ENCODE peak calls at places on chromosomes 3 and 15, in ten cellular contexts. One of them, this sample, is unnamed. For H3K9me3, the result is how much of the 10 kb centered on the place peaks cover.

GRCh38 chr3:149971403-149972075 is 844 bp upstream of the PFN2 start:
- DNase-seq in endodermal cell: peak
- DNase-seq in H9: peak
- DNase-seq in GM12878: no peak
- DNase-seq in tibial nerve: peak
- DNase-seq in aorta: peak
- DNase-seq in neural progenitor cell: no peak
- DNase-seq in tibial artery: peak
- DNase-seq in OCI-LY7: peak
- DNase-seq in heart left ventricle: no peak
- DNase-seq in this sample: peak

GRCh38 chr3:155912574-155913190 is 42.2 kb downstream of the GMPS start:
- DNase-seq in tibial nerve: no peak
- DNase-seq in endodermal cell: no peak
- DNase-seq in H9: no peak
- DNase-seq in heart left ventricle: no peak
- DNase-seq in GM12878: no peak
- DNase-seq in aorta: no peak
- DNase-seq in neural progenitor cell: no peak
- DNase-seq in OCI-LY7: no peak
- DNase-seq in tibial artery: no peak
- DNase-seq in this sample: no peak

GRCh38 chr3:155960060-155960459 is 89.6 kb downstream of the GMPS start:
- DNase-seq in OCI-LY7: no peak
- DNase-seq in endodermal cell: no peak
- DNase-seq in neural progenitor cell: no peak
- DNase-seq in GM12878: no peak
- DNase-seq in heart left ventricle: no peak
- DNase-seq in tibial nerve: no peak
- DNase-seq in H9: no peak
- DNase-seq in aorta: no peak
- DNase-seq in tibial artery: no peak
- DNase-seq in this sample: no peak

GRCh38 chr3:186361612-186362408 is at the start of gene DGKG:
- DNase-seq in H9: peak
- DNase-seq in OCI-LY7: peak
- DNase-seq in neural progenitor cell: peak
- DNase-seq in endodermal cell: peak
- DNase-seq in heart left ventricle: peak
- DNase-seq in aorta: peak
- DNase-seq in GM12878: no peak
- DNase-seq in tibial nerve: peak
- DNase-seq in tibial artery: peak
- DNase-seq in this sample: peak

GRCh38 chr3:131526801-131527347 is 24.1 kb upstream of the MRPL3 start:
- DNase-seq in GM12878: no peak
- DNase-seq in H9: peak
- DNase-seq in endodermal cell: peak
- DNase-seq in aorta: peak
- DNase-seq in tibial nerve: no peak
- DNase-seq in tibial artery: no peak
- DNase-seq in OCI-LY7: no peak
- DNase-seq in heart left ventricle: peak
- DNase-seq in neural progenitor cell: peak
- DNase-seq in this sample: peak

GRCh38 chr3:123719785-123720531 is 135.1 kb upstream of the HACD2 start:
- DNase-seq in H9: no peak
- DNase-seq in aorta: peak
- DNase-seq in endodermal cell: peak
- DNase-seq in heart left ventricle: no peak
- DNase-seq in tibial artery: peak
- DNase-seq in tibial nerve: no peak
- DNase-seq in neural progenitor cell: no peak
- DNase-seq in OCI-LY7: no peak
- DNase-seq in GM12878: no peak
- DNase-seq in this sample: peak

GRCh38 chr15:66591322-66591862 is 25.6 kb upstream of the LCTL start:
- DNase-seq in tibial nerve: no peak
- DNase-seq in endodermal cell: no peak
- DNase-seq in neural progenitor cell: no peak
- DNase-seq in H9: no peak
- DNase-seq in GM12878: no peak
- DNase-seq in OCI-LY7: no peak
- DNase-seq in aorta: no peak
- DNase-seq in tibial artery: no peak
- DNase-seq in heart left ventricle: no peak
- DNase-seq in this sample: no peak

GRCh38 chr3:160125188-160125587 is 100.0 kb upstream of the C3orf80 start:
- DNase-seq in H9: no peak
- DNase-seq in GM12878: no peak
- DNase-seq in tibial nerve: no peak
- DNase-seq in endodermal cell: no peak
- DNase-seq in neural progenitor cell: no peak
- DNase-seq in heart left ventricle: no peak
- DNase-seq in aorta: no peak
- DNase-seq in tibial artery: no peak
- DNase-seq in OCI-LY7: no peak
- DNase-seq in this sample: peak

GRCh38 chr3:46892285-46893145 is 15.0 kb downstream of the PTH1R start:
- DNase-seq in OCI-LY7: no peak
- DNase-seq in aorta: peak
- DNase-seq in heart left ventricle: peak
- DNase-seq in endodermal cell: peak
- DNase-seq in GM12878: no peak
- DNase-seq in neural progenitor cell: peak
- DNase-seq in H9: peak
- DNase-seq in tibial nerve: peak
- DNase-seq in tibial artery: peak
- DNase-seq in this sample: no peak

GRCh38 chr3:21826416-21826815 is 75.4 kb upstream of the ZNF385D start:
- DNase-seq in H9: no peak
- DNase-seq in endodermal cell: no peak
- DNase-seq in neural progenitor cell: no peak
- DNase-seq in heart left ventricle: no peak
- DNase-seq in GM12878: no peak
- DNase-seq in OCI-LY7: no peak
- DNase-seq in tibial artery: no peak
- DNase-seq in tibial nerve: no peak
- DNase-seq in aorta: no peak
- DNase-seq in this sample: no peak

GRCh38 chr3:21830541-21830940 is 79.5 kb upstream of the ZNF385D start:
- DNase-seq in endodermal cell: no peak
- DNase-seq in OCI-LY7: no peak
- DNase-seq in H9: no peak
- DNase-seq in aorta: no peak
- DNase-seq in heart left ventricle: no peak
- DNase-seq in neural progenitor cell: no peak
- DNase-seq in GM12878: no peak
- DNase-seq in tibial nerve: no peak
- DNase-seq in tibial artery: no peak
- DNase-seq in this sample: no peak

DNA sequence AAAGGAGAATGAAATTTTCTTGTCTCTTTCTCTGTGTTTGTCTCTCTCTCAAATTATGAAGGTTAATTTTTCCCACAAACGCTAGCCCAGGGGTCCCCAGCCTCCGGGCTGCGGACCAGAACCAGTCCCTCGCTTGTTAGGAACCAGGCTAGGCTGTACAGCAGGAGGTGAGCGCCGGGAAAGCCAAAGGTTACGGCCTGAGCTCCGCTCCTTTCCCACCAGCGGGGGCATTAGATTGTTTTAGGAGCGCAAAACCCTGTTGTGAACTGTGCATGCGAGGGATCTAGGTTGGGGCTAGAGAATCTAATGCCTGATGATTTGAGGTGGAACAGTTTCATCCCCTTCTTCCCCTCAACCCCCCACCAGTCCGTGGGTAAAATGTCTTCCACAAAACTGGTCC is 74.7 kb upstream of the ZNF385D start:
- DNase-seq in tibial nerve: no peak
- DNase-seq in OCI-LY7: no peak
- DNase-seq in GM12878: no peak
- DNase-seq in aorta: no peak
- DNase-seq in tibial artery: no peak
- DNase-seq in endodermal cell: peak
- DNase-seq in H9: peak
- DNase-seq in heart left ventricle: no peak
- DNase-seq in neural progenitor cell: peak
- DNase-seq in this sample: no peak
- H3K27ac ChIP-seq in tibial nerve: no peak
- H3K27ac ChIP-seq in OCI-LY7: no peak
- H3K27ac ChIP-seq in GM12878: no peak
- H3K27ac ChIP-seq in aorta: no peak
- H3K27ac ChIP-seq in tibial artery: no peak
- H3K27ac ChIP-seq in endodermal cell: no peak
- H3K27ac ChIP-seq in H9: no peak
- H3K27ac ChIP-seq in heart left ventricle: no peak
- H3K27ac ChIP-seq in neural progenitor cell: no peak
- H3K27ac ChIP-seq in this sample: no peak

GRCh38 chr3:157182879-157183278 is 22.9 kb upstream of the CCNL1 start:
- DNase-seq in tibial artery: no peak
- DNase-seq in GM12878: no peak
- DNase-seq in neural progenitor cell: no peak
- DNase-seq in H9: no peak
- DNase-seq in endodermal cell: no peak
- DNase-seq in heart left ventricle: no peak
- DNase-seq in aorta: no peak
- DNase-seq in tibial nerve: no peak
- DNase-seq in OCI-LY7: no peak
- DNase-seq in this sample: no peak
- H3K9me3 ChIP-seq in tibial artery: under half
- H3K9me3 ChIP-seq in GM12878: under half
- H3K9me3 ChIP-seq in neural progenitor cell: under half
- H3K9me3 ChIP-seq in H9: under half
- H3K9me3 ChIP-seq in endodermal cell: under half
- H3K9me3 ChIP-seq in heart left ventricle: under half
- H3K9me3 ChIP-seq in aorta: under half
- H3K9me3 ChIP-seq in tibial nerve: under half
- H3K9me3 ChIP-seq in OCI-LY7: under half
- H3K9me3 ChIP-seq in this sample: under half

GRCh38 chr3:120450914-120451669 is at the start of gene FSTL1:
- DNase-seq in GM12878: no peak
- DNase-seq in OCI-LY7: no peak
- DNase-seq in aorta: peak
- DNase-seq in neural progenitor cell: peak
- DNase-seq in endodermal cell: peak
- DNase-seq in heart left ventricle: peak
- DNase-seq in tibial artery: peak
- DNase-seq in tibial nerve: no peak
- DNase-seq in H9: peak
- DNase-seq in this sample: peak

GRCh38 chr3:120449701-120450216 is 1.0 kb downstream of the FSTL1 start:
- DNase-seq in endodermal cell: no peak
- DNase-seq in neural progenitor cell: peak
- DNase-seq in tibial artery: no peak
- DNase-seq in heart left ventricle: no peak
- DNase-seq in tibial nerve: no peak
- DNase-seq in OCI-LY7: no peak
- DNase-seq in H9: no peak
- DNase-seq in GM12878: no peak
- DNase-seq in aorta: no peak
- DNase-seq in this sample: peak

GRCh38 chr3:120450261-120450913 is 405 bp downstream of the FSTL1 start:
- DNase-seq in tibial artery: peak
- DNase-seq in tibial nerve: peak
- DNase-seq in H9: no peak
- DNase-seq in heart left ventricle: peak
- DNase-seq in endodermal cell: peak
- DNase-seq in OCI-LY7: no peak
- DNase-seq in GM12878: no peak
- DNase-seq in aorta: peak
- DNase-seq in neural progenitor cell: peak
- DNase-seq in this sample: peak

GRCh38 chr3:120446891-120447668 is 3.7 kb downstream of the FSTL1 start:
- DNase-seq in OCI-LY7: no peak
- DNase-seq in heart left ventricle: no peak
- DNase-seq in aorta: no peak
- DNase-seq in endodermal cell: peak
- DNase-seq in GM12878: no peak
- DNase-seq in tibial artery: no peak
- DNase-seq in H9: no peak
- DNase-seq in tibial nerve: no peak
- DNase-seq in neural progenitor cell: no peak
- DNase-seq in this sample: no peak

GRCh38 chr3:120448707-120449650 is 1.8 kb downstream of the FSTL1 start:
- DNase-seq in tibial nerve: no peak
- DNase-seq in endodermal cell: peak
- DNase-seq in OCI-LY7: no peak
- DNase-seq in aorta: peak
- DNase-seq in H9: no peak
- DNase-seq in tibial artery: no peak
- DNase-seq in heart left ventricle: no peak
- DNase-seq in GM12878: no peak
- DNase-seq in neural progenitor cell: peak
- DNase-seq in this sample: no peak
- H3K27ac ChIP-seq in tibial nerve: peak
- H3K27ac ChIP-seq in endodermal cell: peak
- H3K27ac ChIP-seq in OCI-LY7: no peak
- H3K27ac ChIP-seq in aorta: peak
- H3K27ac ChIP-seq in H9: no peak
- H3K27ac ChIP-seq in tibial artery: peak
- H3K27ac ChIP-seq in heart left ventricle: peak
- H3K27ac ChIP-seq in GM12878: no peak
- H3K27ac ChIP-seq in neural progenitor cell: no peak
- H3K27ac ChIP-seq in this sample: no peak

DNA sequence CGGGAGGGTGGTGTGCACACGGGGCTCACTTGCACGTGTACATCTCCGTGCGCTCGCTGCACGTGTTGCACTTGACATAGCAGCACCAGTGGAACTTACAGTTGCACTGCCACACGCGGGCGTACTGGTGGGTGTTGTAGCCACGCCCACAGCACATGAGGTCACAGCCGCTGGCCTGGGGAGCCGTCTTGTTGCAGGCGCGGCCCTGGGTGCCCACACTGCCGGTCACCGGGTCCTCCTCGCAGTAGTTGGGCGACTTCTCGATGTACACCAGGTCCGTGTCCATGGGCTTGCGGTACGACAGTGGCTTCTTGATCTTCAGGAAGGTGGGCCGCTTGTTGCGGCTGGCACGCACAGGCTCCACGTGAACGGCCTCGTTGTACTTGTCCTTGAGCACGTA is 61.0 kb downstream of the WNT7A start:
- DNase-seq in aorta: no peak
- DNase-seq in H9: no peak
- DNase-seq in tibial nerve: no peak
- DNase-seq in neural progenitor cell: no peak
- DNase-seq in endodermal cell: no peak
- DNase-seq in heart left ventricle: no peak
- DNase-seq in GM12878: no peak
- DNase-seq in OCI-LY7: no peak
- DNase-seq in tibial artery: no peak
- DNase-seq in this sample: no peak
- H3K9me3 ChIP-seq in aorta: under half
- H3K9me3 ChIP-seq in H9: under half
- H3K9me3 ChIP-seq in tibial nerve: under half
- H3K9me3 ChIP-seq in neural progenitor cell: under half
- H3K9me3 ChIP-seq in endodermal cell: under half
- H3K9me3 ChIP-seq in heart left ventricle: under half
- H3K9me3 ChIP-seq in GM12878: under half
- H3K9me3 ChIP-seq in OCI-LY7: under half
- H3K9me3 ChIP-seq in tibial artery: under half
- H3K9me3 ChIP-seq in this sample: under half

This sample was measured in A673.